ENCODE peak calls at places on chromosomes 7 and 10, in ten cellular contexts. One of them, this sample, is unnamed.

GRCh38 chr10:11178606-11179221 is 161.0 kb downstream of the CELF2 start:
- DNase-seq in stimulated activated CD4-positive, alpha-beta T cell treated with anti-CD3 and anti-CD28 coated beads, TNF-alpha, amount 100 ng/mL, for 1 hour: peak
- DNase-seq in NCI-H1092 treated with DMSO at 0.1 percent for 48 hours: no peak
- DNase-seq in fibroblast of the conjunctiva: no peak
- DNase-seq in progenitor cell of endocrine pancreas: no peak
- DNase-seq in GM03348: no peak
- DNase-seq in hippocampal formation: no peak
- DNase-seq in small intestine: peak
- DNase-seq in NCI-H748 treated with DMSO at 0.1 percent for 48 hours: no peak
- DNase-seq in astrocyte of the spinal cord: peak
- DNase-seq in this sample: no peak

GRCh38 chr7:36072620-36073019 is 80.4 kb upstream of the EEPD1 start:
- DNase-seq in stimulated activated CD4-positive, alpha-beta T cell treated with anti-CD3 and anti-CD28 coated beads, TNF-alpha, amount 100 ng/mL, for 1 hour: no peak
- DNase-seq in NCI-H1092 treated with DMSO at 0.1 percent for 48 hours: no peak
- DNase-seq in fibroblast of the conjunctiva: no peak
- DNase-seq in progenitor cell of endocrine pancreas: no peak
- DNase-seq in GM03348: no peak
- DNase-seq in hippocampal formation: no peak
- DNase-seq in small intestine: no peak
- DNase-seq in NCI-H748 treated with DMSO at 0.1 percent for 48 hours: no peak
- DNase-seq in astrocyte of the spinal cord: no peak
- DNase-seq in this sample: no peak

GRCh38 chr7:148447221-148447845 is 143.2 kb upstream of the C7orf33 start:
- DNase-seq in stimulated activated CD4-positive, alpha-beta T cell treated with anti-CD3 and anti-CD28 coated beads, TNF-alpha, amount 100 ng/mL, for 1 hour: no peak
- DNase-seq in NCI-H1092 treated with DMSO at 0.1 percent for 48 hours: no peak
- DNase-seq in fibroblast of the conjunctiva: no peak
- DNase-seq in progenitor cell of endocrine pancreas: no peak
- DNase-seq in GM03348: no peak
- DNase-seq in hippocampal formation: no peak
- DNase-seq in small intestine: peak
- DNase-seq in NCI-H748 treated with DMSO at 0.1 percent for 48 hours: no peak
- DNase-seq in astrocyte of the spinal cord: no peak
- DNase-seq in this sample: no peak

GRCh38 chr10:76717141-76717540 is 920.5 kb downstream of the KCNMA1 start:
- DNase-seq in stimulated activated CD4-positive, alpha-beta T cell treated with anti-CD3 and anti-CD28 coated beads, TNF-alpha, amount 100 ng/mL, for 1 hour: no peak
- DNase-seq in NCI-H1092 treated with DMSO at 0.1 percent for 48 hours: no peak
- DNase-seq in fibroblast of the conjunctiva: peak
- DNase-seq in progenitor cell of endocrine pancreas: no peak
- DNase-seq in GM03348: peak
- DNase-seq in hippocampal formation: no peak
- DNase-seq in small intestine: no peak
- DNase-seq in NCI-H748 treated with DMSO at 0.1 percent for 48 hours: no peak
- DNase-seq in astrocyte of the spinal cord: peak
- DNase-seq in this sample: no peak

GRCh38 chr7:55467047-55467593 is 102.0 kb downstream of the LANCL2 start:
- DNase-seq in stimulated activated CD4-positive, alpha-beta T cell treated with anti-CD3 and anti-CD28 coated beads, TNF-alpha, amount 100 ng/mL, for 1 hour: no peak
- DNase-seq in NCI-H1092 treated with DMSO at 0.1 percent for 48 hours: no peak
- DNase-seq in fibroblast of the conjunctiva: no peak
- DNase-seq in progenitor cell of endocrine pancreas: no peak
- DNase-seq in GM03348: no peak
- DNase-seq in hippocampal formation: no peak
- DNase-seq in small intestine: no peak
- DNase-seq in NCI-H748 treated with DMSO at 0.1 percent for 48 hours: no peak
- DNase-seq in astrocyte of the spinal cord: no peak
- DNase-seq in this sample: no peak

GRCh38 chr7:114141415-114141814 is 222.6 kb upstream of the PPP1R3A start:
- DNase-seq in stimulated activated CD4-positive, alpha-beta T cell treated with anti-CD3 and anti-CD28 coated beads, TNF-alpha, amount 100 ng/mL, for 1 hour: no peak
- DNase-seq in NCI-H1092 treated with DMSO at 0.1 percent for 48 hours: no peak
- DNase-seq in fibroblast of the conjunctiva: no peak
- DNase-seq in progenitor cell of endocrine pancreas: no peak
- DNase-seq in GM03348: no peak
- DNase-seq in hippocampal formation: no peak
- DNase-seq in small intestine: no peak
- DNase-seq in NCI-H748 treated with DMSO at 0.1 percent for 48 hours: no peak
- DNase-seq in astrocyte of the spinal cord: no peak
- DNase-seq in this sample: peak

GRCh38 chr10:49282879-49283321 is 16.1 kb upstream of the C10orf71 start:
- DNase-seq in stimulated activated CD4-positive, alpha-beta T cell treated with anti-CD3 and anti-CD28 coated beads, TNF-alpha, amount 100 ng/mL, for 1 hour: no peak
- DNase-seq in NCI-H1092 treated with DMSO at 0.1 percent for 48 hours: no peak
- DNase-seq in fibroblast of the conjunctiva: no peak
- DNase-seq in progenitor cell of endocrine pancreas: no peak
- DNase-seq in GM03348: no peak
- DNase-seq in hippocampal formation: no peak
- DNase-seq in small intestine: no peak
- DNase-seq in NCI-H748 treated with DMSO at 0.1 percent for 48 hours: no peak
- DNase-seq in astrocyte of the spinal cord: no peak
- DNase-seq in this sample: peak

GRCh38 chr10:110618206-110618605 is 25.9 kb upstream of the RBM20 start:
- DNase-seq in stimulated activated CD4-positive, alpha-beta T cell treated with anti-CD3 and anti-CD28 coated beads, TNF-alpha, amount 100 ng/mL, for 1 hour: no peak
- DNase-seq in NCI-H1092 treated with DMSO at 0.1 percent for 48 hours: no peak
- DNase-seq in fibroblast of the conjunctiva: no peak
- DNase-seq in progenitor cell of endocrine pancreas: no peak
- DNase-seq in GM03348: no peak
- DNase-seq in hippocampal formation: no peak
- DNase-seq in small intestine: no peak
- DNase-seq in NCI-H748 treated with DMSO at 0.1 percent for 48 hours: no peak
- DNase-seq in astrocyte of the spinal cord: no peak
- DNase-seq in this sample: no peak

GRCh38 chr10:46020871-46021553 is 9.4 kb downstream of the NCOA4 start:
- DNase-seq in stimulated activated CD4-positive, alpha-beta T cell treated with anti-CD3 and anti-CD28 coated beads, TNF-alpha, amount 100 ng/mL, for 1 hour: no peak
- DNase-seq in NCI-H1092 treated with DMSO at 0.1 percent for 48 hours: no peak
- DNase-seq in fibroblast of the conjunctiva: no peak
- DNase-seq in progenitor cell of endocrine pancreas: no peak
- DNase-seq in GM03348: peak
- DNase-seq in hippocampal formation: no peak
- DNase-seq in small intestine: no peak
- DNase-seq in NCI-H748 treated with DMSO at 0.1 percent for 48 hours: no peak
- DNase-seq in astrocyte of the spinal cord: peak
- DNase-seq in this sample: no peak

GRCh38 chr7:101362334-101363195 is at the start of gene COL26A1:
- DNase-seq in stimulated activated CD4-positive, alpha-beta T cell treated with anti-CD3 and anti-CD28 coated beads, TNF-alpha, amount 100 ng/mL, for 1 hour: no peak
- DNase-seq in NCI-H1092 treated with DMSO at 0.1 percent for 48 hours: peak
- DNase-seq in fibroblast of the conjunctiva: no peak
- DNase-seq in progenitor cell of endocrine pancreas: peak
- DNase-seq in GM03348: peak
- DNase-seq in hippocampal formation: no peak
- DNase-seq in small intestine: no peak
- DNase-seq in NCI-H748 treated with DMSO at 0.1 percent for 48 hours: no peak
- DNase-seq in astrocyte of the spinal cord: no peak
- DNase-seq in this sample: no peak

GRCh38 chr10:24726626-24727025 is 2.9 kb upstream of the ARHGAP21 start:
- DNase-seq in stimulated activated CD4-positive, alpha-beta T cell treated with anti-CD3 and anti-CD28 coated beads, TNF-alpha, amount 100 ng/mL, for 1 hour: no peak
- DNase-seq in NCI-H1092 treated with DMSO at 0.1 percent for 48 hours: no peak
- DNase-seq in fibroblast of the conjunctiva: no peak
- DNase-seq in progenitor cell of endocrine pancreas: no peak
- DNase-seq in GM03348: no peak
- DNase-seq in hippocampal formation: no peak
- DNase-seq in small intestine: no peak
- DNase-seq in NCI-H748 treated with DMSO at 0.1 percent for 48 hours: no peak
- DNase-seq in astrocyte of the spinal cord: no peak
- DNase-seq in this sample: no peak

This sample was measured in SJCRH30.